ENCODE peak calls at places on chromosome 21, in ten cellular contexts. G is lower lobe of right lung; Z is endodermal cell; R is heart left ventricle; N is spleen; J is CD4-positive, CD25-positive, alpha-beta regulatory T cell; P is adrenal gland; C is psoas muscle; L is kidney; F is upper lobe of right lung. A is an unnamed sample.
A peak's percentile ranks its signal among the peaks of the same experiment; 100 is the strongest.

GRCh38 chr21:35943752-35944151 is 116.6 kb downstream of the SETD4 start:
- DNase-seq in G (no peak), Z (no peak), R (no peak), N (no peak), J (no peak), P (no peak), C (no peak), L (no peak), F (no peak), A (no peak)

GRCh38 chr21:16455978-16456377 is 726.2 kb downstream of the USP25 start:
- DNase-seq in G (no peak), Z (no peak), R (no peak), N (no peak), J (no peak), P (no peak), C (no peak), L (peak; percentile 23), F (no peak), A (no peak)

GRCh38 chr21:14531927-14532326 is 14.2 kb downstream of the SAMSN1 start:
- DNase-seq in G (no peak), Z (no peak), R (no peak), N (no peak), J (no peak), P (no peak), C (no peak), L (no peak), F (no peak), A (no peak)

GRCh38 chr21:27759091-27759659 is 792.3 kb upstream of the ADAMTS5 start:
- DNase-seq in G (peak; percentile 46), Z (peak; percentile 72), R (peak; percentile 60), N (no peak), J (no peak), P (peak; percentile 3), C (no peak), L (no peak), F (peak; percentile 66), A (no peak)

GRCh38 chr21:30642564-30642963 is at the start of gene KRTAP20-3:
- DNase-seq in G (no peak), Z (no peak), R (no peak), N (no peak), J (no peak), P (no peak), C (no peak), L (no peak), F (no peak), A (no peak)

GRCh38 chr21:27674037-27674436 is 707.1 kb upstream of the ADAMTS5 start:
- DNase-seq in G (no peak), Z (no peak), R (no peak), N (no peak), J (no peak), P (no peak), C (no peak), L (no peak), F (no peak), A (peak; percentile 42)

GRCh38 chr21:29117372-29117955 is 13.0 kb upstream of the MAP3K7CL start:
- DNase-seq in G (no peak), Z (no peak), R (no peak), N (no peak), J (no peak), P (no peak), C (no peak), L (no peak), F (no peak), A (no peak)

GRCh38 chr21:28207776-28208175 is 784.9 kb downstream of the LTN1 start:
- DNase-seq in G (no peak), Z (no peak), R (no peak), N (no peak), J (no peak), P (no peak), C (no peak), L (no peak), F (no peak), A (peak; percentile 45)

GRCh38 chr21:20882462-20883415 is 115.5 kb upstream of the NCAM2 start:
- DNase-seq in G (no peak), Z (peak; percentile 80), R (no peak), N (no peak), J (peak; percentile 0), P (peak; percentile 45), C (no peak), L (no peak), F (no peak), A (no peak)

GRCh38 chr21:27581168-27581567 is 614.3 kb upstream of the ADAMTS5 start:
- DNase-seq in G (no peak), Z (no peak), R (no peak), N (no peak), J (no peak), P (no peak), C (no peak), L (no peak), F (no peak), A (no peak)

GRCh38 chr21:35838987-35839763 is 221.2 kb downstream of the SETD4 start:
- DNase-seq in G (no peak), Z (peak; percentile 23), R (no peak), N (no peak), J (no peak), P (peak; percentile 25), C (no peak), L (no peak), F (no peak), A (no peak)

GRCh38 chr21:16976132-16976666 is 536.6 kb upstream of the CXADR start:
- DNase-seq in G (no peak), Z (no peak), R (no peak), N (no peak), J (no peak), P (no peak), C (no peak), L (no peak), F (no peak), A (no peak)

GRCh38 chr21:24290151-24290833 is 1317.0 kb downstream of the MRPL39 start:
- DNase-seq in G (no peak), Z (no peak), R (no peak), N (no peak), J (peak; percentile 3), P (no peak), C (no peak), L (no peak), F (no peak), A (no peak)

GRCh38 chr21:36388835-36389234 is 3.6 kb downstream of the CHAF1B start:
- DNase-seq in G (no peak), Z (peak; percentile 84), R (no peak), N (no peak), J (no peak), P (no peak), C (no peak), L (no peak), F (no peak), A (no peak)

GRCh38 chr21:29091032-29091431 is 17.6 kb upstream of the CCT8 start:
- DNase-seq in G (no peak), Z (no peak), R (no peak), N (no peak), J (no peak), P (no peak), C (no peak), L (no peak), F (no peak), A (peak; percentile 37)

GRCh38 chr21:36338975-36339374 is 19.0 kb downstream of the MORC3 start:
- DNase-seq in G (no peak), Z (no peak), R (no peak), N (no peak), J (no peak), P (no peak), C (no peak), L (no peak), F (no peak), A (no peak)

GRCh38 chr21:26513212-26513611 is 59.9 kb downstream of the CYYR1 start:
- DNase-seq in G (no peak), Z (no peak), R (no peak), N (no peak), J (no peak), P (peak; percentile 35), C (no peak), L (no peak), F (no peak), A (no peak)

GRCh38 chr21:29232601-29233541 is 65.9 kb upstream of the BACH1 start:
- DNase-seq in G (no peak), Z (no peak), R (no peak), N (no peak), J (no peak), P (no peak), C (no peak), L (no peak), F (no peak), A (no peak)

GRCh38 chr21:18760247-18760646 is 356.7 kb upstream of the TMPRSS15 start:
- DNase-seq in G (no peak), Z (no peak), R (no peak), N (no peak), J (no peak), P (no peak), C (no peak), L (no peak), F (no peak), A (no peak)
- H3K27ac ChIP-seq in G (no peak overlapping the region), Z (no peak overlapping the region), R (no peak overlapping the region), N (no peak overlapping the region), J (no peak overlapping the region), P (no peak overlapping the region), C (no peak overlapping the region), L (no peak overlapping the region), F (no peak overlapping the region), A (no peak overlapping the region)

DNA sequence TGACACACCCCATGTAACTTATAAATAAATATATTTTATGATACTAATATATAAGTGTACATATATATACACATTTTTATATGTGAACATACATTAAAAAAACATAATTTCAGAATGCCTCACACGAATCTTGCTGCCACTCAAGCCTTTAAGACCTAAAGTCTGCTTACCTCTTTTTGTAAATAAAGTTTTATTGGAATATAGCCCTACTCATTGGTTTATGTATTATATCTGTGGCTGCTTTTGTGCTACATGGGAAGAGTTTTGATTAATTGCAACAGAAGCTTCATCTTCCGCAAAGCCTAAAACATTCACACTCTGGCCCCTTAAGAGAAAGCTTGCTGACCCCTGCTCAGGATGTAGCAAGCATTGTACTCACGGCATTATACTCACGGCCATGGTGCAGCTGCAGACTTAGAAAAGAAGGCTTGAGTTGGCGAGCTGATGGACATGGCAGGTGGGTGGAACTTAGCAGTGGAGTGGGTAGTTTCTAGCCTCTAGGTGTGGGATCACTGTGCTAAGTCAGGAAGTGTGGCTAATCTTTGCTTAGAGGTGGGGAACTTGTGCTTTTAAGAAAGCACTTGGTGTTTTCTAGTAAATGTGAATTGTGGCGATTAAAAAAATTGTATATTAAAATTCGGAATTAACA is 80.8 kb downstream of the DYRK1A start:
- DNase-seq in G (no peak), Z (no peak), R (no peak), N (no peak), J (no peak), P (no peak), C (no peak), L (no peak), F (no peak), A (no peak)
- H3K27ac ChIP-seq in G (no peak overlapping the region), Z (peak overlapping the region; percentile 40), R (no peak overlapping the region), N (no peak overlapping the region), J (peak overlapping the region; percentile 25), P (peak overlapping the region; percentile 13), C (peak overlapping the region; percentile 47), L (no peak overlapping the region), F (no peak overlapping the region), A (no peak overlapping the region)

GRCh38 chr21:41948404-41948895 is 5.4 kb downstream of the C2CD2 start:
- DNase-seq in G (no peak), Z (no peak), R (no peak), N (no peak), J (no peak), P (no peak), C (no peak), L (no peak), F (no peak), A (no peak)
- H3K27ac ChIP-seq in G (peak overlapping the region; percentile 31), Z (no peak overlapping the region), R (peak overlapping the region; percentile 2), N (peak overlapping the region; percentile 70), J (no peak overlapping the region), P (peak overlapping the region; percentile 97), C (no peak overlapping the region), L (peak overlapping the region; percentile 15), F (peak overlapping the region; percentile 11), A (peak overlapping the region; percentile 31)

GRCh38 chr21:38472709-38473108 is 25.6 kb downstream of the ERG start:
- DNase-seq in G (peak; percentile 58), Z (peak; percentile 68), R (no peak), N (peak; percentile 85), J (no peak), P (no peak), C (no peak), L (no peak), F (no peak), A (no peak)
- H3K27ac ChIP-seq in G (no peak overlapping the region), Z (no peak overlapping the region), R (peak overlapping the region; percentile 40), N (peak overlapping the region; percentile 43), J (no peak overlapping the region), P (no peak overlapping the region), C (peak overlapping the region; percentile 9), L (no peak overlapping the region), F (peak overlapping the region; percentile 3), A (no peak overlapping the region)